ENCODE peak calls at places on chromosome 3, in five cellular contexts. K is IMR-90, A is endothelial cell of umbilical vein, S is uterus, B is NB4. C is an unnamed sample.

GRCh38 chr3:49570033-49570654 is 15.9 kb downstream of the BSN start:
- DNase-seq in K (no peak), A (no peak), S (no peak), B (no peak), C (peak)

GRCh38 chr3:118151164-118151563 is 883.5 kb downstream of the IGSF11 start:
- DNase-seq in K (no peak), A (no peak), S (no peak), B (no peak), C (no peak)

GRCh38 chr3:176595307-176595706 is 602.0 kb downstream of the TBL1XR1 start:
- DNase-seq in K (peak), A (no peak), S (no peak), B (no peak), C (no peak)

GRCh38 chr3:88301273-88302002 is 151.7 kb downstream of the C3orf38 start:
- DNase-seq in K (no peak), A (no peak), S (no peak), B (no peak), C (no peak)

GRCh38 chr3:52820741-52821140 is 9.7 kb downstream of the ITIH4 start:
- DNase-seq in K (peak), A (peak), S (no peak), B (peak), C (no peak)

GRCh38 chr3:146277953-146278631 is 27.2 kb upstream of the PLSCR4 start:
- DNase-seq in K (peak), A (peak), S (peak), B (no peak), C (peak)

GRCh38 chr3:52248165-52248541 is 2.6 kb downstream of the PPM1M start:
- DNase-seq in K (no peak), A (no peak), S (no peak), B (no peak), C (peak)

GRCh38 chr3:11671648-11672100 is 28.0 kb upstream of the VGLL4 start:
- DNase-seq in K (peak), A (peak), S (no peak), B (peak), C (no peak)

GRCh38 chr3:167372138-167372537 is 8.0 kb downstream of the ZBBX start:
- DNase-seq in K (no peak), A (no peak), S (no peak), B (no peak), C (no peak)

GRCh38 chr3:176633511-176633910 is 563.8 kb downstream of the TBL1XR1 start:
- DNase-seq in K (no peak), A (no peak), S (no peak), B (no peak), C (no peak)

GRCh38 chr3:69254351-69254750 is 131.5 kb downstream of the FRMD4B start:
- DNase-seq in K (no peak), A (no peak), S (no peak), B (no peak), C (no peak)

GRCh38 chr3:110376119-110376518 is 695.5 kb upstream of the NECTIN3 start:
- DNase-seq in K (no peak), A (no peak), S (no peak), B (no peak), C (no peak)

GRCh38 chr3:50602675-50603191 is 8.8 kb downstream of the CISH start:
- DNase-seq in K (no peak), A (no peak), S (no peak), B (no peak), C (no peak)

GRCh38 chr3:128076783-128077624 is 24.8 kb downstream of the SEC61A1 start:
- DNase-seq in K (no peak), A (peak), S (no peak), B (peak), C (peak)

DNA sequence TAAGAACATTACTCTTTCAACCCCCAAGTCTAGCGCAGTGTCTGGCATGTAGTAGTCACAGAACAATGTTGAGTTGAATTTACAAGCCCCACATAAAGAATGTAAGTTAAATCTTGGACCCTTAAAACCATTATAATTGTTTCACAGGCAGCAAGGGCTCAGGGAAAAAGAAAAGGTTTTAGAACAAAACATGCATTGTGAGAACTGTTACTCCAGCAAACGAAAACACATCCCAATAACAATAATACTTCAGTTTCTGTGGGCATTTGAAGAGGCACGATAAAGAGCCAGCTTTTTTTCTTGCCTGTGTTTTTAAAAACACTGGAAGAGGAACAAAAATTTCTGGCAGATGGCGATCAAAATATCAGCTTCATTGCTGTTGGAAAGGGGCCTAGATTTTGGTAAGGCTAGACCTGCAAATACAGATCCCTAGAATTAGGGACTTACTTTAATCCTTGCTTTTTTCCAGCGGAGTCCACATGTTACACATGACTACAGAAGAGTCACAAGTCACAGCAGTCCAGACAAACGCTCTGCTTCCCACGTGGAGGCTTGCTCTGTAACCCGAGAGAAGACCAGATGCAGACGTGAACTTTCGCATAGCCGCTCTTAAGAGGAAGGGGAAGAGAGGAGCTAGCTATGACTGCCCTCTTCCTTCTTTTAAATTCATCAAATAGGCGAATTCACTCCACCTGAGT is 78.0 kb upstream of the IGSF10 start:
- DNase-seq in K (peak), A (no peak), S (peak), B (no peak), C (no peak)
- TF ChIP-seq POLR2A in K (no peak), A (no peak), S (no peak), B (no peak), C (no peak)

GRCh38 chr3:4827767-4828166 is 151.5 kb upstream of the BHLHE40 start:
- DNase-seq in K (no peak), A (no peak), S (no peak), B (peak), C (no peak)
- TF ChIP-seq CTCF in K (no peak), A (no peak), S (no peak), B (no peak), C (no peak)

DNA sequence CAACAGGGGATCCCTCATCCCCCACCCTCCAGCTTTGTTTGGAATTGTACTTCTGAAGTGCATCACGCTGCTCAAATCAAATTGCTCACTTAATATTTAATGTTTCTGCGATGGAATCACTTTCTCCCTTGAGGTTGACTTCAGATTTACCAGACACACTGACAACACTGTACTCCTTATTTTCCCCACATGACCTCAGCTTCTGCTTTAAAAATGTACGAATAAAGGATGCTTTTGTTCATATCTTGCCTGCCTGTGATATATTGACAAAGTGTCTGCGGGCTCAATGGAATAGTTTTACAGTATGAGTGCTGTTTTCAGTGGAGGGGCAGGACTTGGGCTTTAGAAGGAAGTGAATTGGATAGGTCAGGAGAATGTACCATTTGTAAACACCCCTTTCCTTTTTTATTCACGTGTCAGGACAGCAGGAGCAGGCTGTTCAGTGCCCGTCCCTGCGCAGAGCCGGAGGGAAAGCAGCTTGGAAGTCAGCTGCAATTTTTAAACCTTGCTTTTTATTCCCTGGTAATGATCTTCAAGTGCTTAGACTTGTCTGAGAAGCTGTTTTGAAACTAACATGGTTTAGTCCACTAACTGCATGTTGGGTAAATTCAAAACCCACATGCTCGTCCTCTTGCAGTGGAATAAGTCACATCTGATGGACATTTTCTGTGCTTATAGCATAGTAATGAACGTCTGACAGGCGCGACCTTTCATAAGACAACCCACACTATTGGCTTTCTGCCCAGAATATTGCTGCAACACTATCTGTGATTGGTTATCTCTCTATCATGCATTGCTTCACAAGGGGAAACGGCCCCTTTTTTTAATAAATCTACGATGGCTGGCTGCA is 29.9 kb downstream of the MBNL1 start:
- DNase-seq in K (peak), A (peak), S (peak), B (peak), C (peak)
- TF ChIP-seq POLR2A in K (no peak), A (no peak), S (peak), B (no peak), C (no peak)

DNA sequence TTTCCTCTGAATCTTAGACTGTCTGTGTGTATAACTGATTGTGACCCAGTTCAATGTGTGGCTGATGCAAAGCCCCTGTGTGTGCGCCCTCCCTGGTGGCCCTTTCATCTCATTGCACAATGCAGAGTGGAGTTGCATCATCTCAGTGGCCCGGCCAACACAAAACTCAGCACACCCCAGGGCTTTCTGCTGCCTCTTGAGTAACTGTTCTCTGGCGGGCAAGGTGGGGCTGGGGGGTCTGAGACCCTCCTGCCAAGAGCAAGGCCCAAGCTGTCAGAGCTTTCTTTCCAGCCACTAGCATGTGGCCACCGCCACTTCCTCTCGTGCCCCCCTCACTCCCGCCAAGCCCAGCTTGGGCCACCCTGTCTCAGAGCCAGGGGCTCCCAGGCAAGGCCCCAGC is 80.7 kb upstream of the ALDH1L1 start:
- DNase-seq in K (peak), A (peak), S (peak), B (peak), C (peak)
- TF ChIP-seq CTCF in K (peak), A (no peak), S (no peak), B (no peak), C (no peak)